ENCODE peak calls at places on chromosome 3, in ten cellular contexts. One of them, this sample, is unnamed.

GRCh38 chr3:67635257-67635656 is 19.2 kb downstream of the SUCLG2 start:
- DNase-seq in pancreas: no peak
- DNase-seq in activated T-helper 1 cell treated with anti-CD3 and anti-CD28 coated beads, Interleukin-2, amount 50 U/mL, for 16 hours: no peak
- DNase-seq in stimulated activated CD4-positive, alpha-beta T cell treated with anti-CD3 and anti-CD28 coated beads, Interleukin-1b, Interleukin-23, amount 100 ng/mL, for 24 hours: no peak
- DNase-seq in mesenteric fat pad: no peak
- DNase-seq in astrocyte: peak; percentile 87
- DNase-seq in cardiac fibroblast: peak; percentile 93
- DNase-seq in right cardiac atrium: no peak
- DNase-seq in activated CD4-positive, alpha-beta T cell treated with anti-CD3 and anti-CD28 coated beads, Interleukin-2, amount 50 U/mL, for 1 hour: no peak
- DNase-seq in activated T-helper 9 cell treated with anti-CD3 and anti-CD28 coated beads, Interleukin-2, amount 50 U/mL, for 16 hours: no peak
- DNase-seq in this sample: no peak

GRCh38 chr3:190252080-190252479 is 70.2 kb downstream of the CLDN1 start:
- DNase-seq in mesenteric fat pad: no peak
- DNase-seq in stimulated activated CD4-positive, alpha-beta T cell treated with anti-CD3 and anti-CD28 coated beads, Interleukin-1b, Interleukin-23, amount 100 ng/mL, for 24 hours: no peak
- DNase-seq in activated T-helper 1 cell treated with anti-CD3 and anti-CD28 coated beads, Interleukin-2, amount 50 U/mL, for 16 hours: no peak
- DNase-seq in pancreas: no peak
- DNase-seq in cardiac fibroblast: peak; percentile 88
- DNase-seq in astrocyte: peak; percentile 17
- DNase-seq in activated T-helper 9 cell treated with anti-CD3 and anti-CD28 coated beads, Interleukin-2, amount 50 U/mL, for 16 hours: no peak
- DNase-seq in activated CD4-positive, alpha-beta T cell treated with anti-CD3 and anti-CD28 coated beads, Interleukin-2, amount 50 U/mL, for 1 hour: no peak
- DNase-seq in right cardiac atrium: peak; percentile 13
- DNase-seq in this sample: no peak

GRCh38 chr3:152296382-152296781 is 27.7 kb downstream of the MBNL1 start:
- DNase-seq in activated CD4-positive, alpha-beta T cell treated with anti-CD3 and anti-CD28 coated beads, Interleukin-2, amount 50 U/mL, for 1 hour: no peak
- DNase-seq in activated T-helper 9 cell treated with anti-CD3 and anti-CD28 coated beads, Interleukin-2, amount 50 U/mL, for 16 hours: no peak
- DNase-seq in right cardiac atrium: no peak
- DNase-seq in pancreas: no peak
- DNase-seq in activated T-helper 1 cell treated with anti-CD3 and anti-CD28 coated beads, Interleukin-2, amount 50 U/mL, for 16 hours: no peak
- DNase-seq in cardiac fibroblast: no peak
- DNase-seq in mesenteric fat pad: no peak
- DNase-seq in astrocyte: no peak
- DNase-seq in stimulated activated CD4-positive, alpha-beta T cell treated with anti-CD3 and anti-CD28 coated beads, Interleukin-1b, Interleukin-23, amount 100 ng/mL, for 24 hours: no peak
- DNase-seq in this sample: no peak

GRCh38 chr3:126937533-126938432 is 45.1 kb upstream of the PLXNA1 start:
- DNase-seq in pancreas: no peak
- DNase-seq in right cardiac atrium: peak; percentile 38
- DNase-seq in cardiac fibroblast: no peak
- DNase-seq in mesenteric fat pad: no peak
- DNase-seq in activated CD4-positive, alpha-beta T cell treated with anti-CD3 and anti-CD28 coated beads, Interleukin-2, amount 50 U/mL, for 1 hour: no peak
- DNase-seq in activated T-helper 9 cell treated with anti-CD3 and anti-CD28 coated beads, Interleukin-2, amount 50 U/mL, for 16 hours: no peak
- DNase-seq in activated T-helper 1 cell treated with anti-CD3 and anti-CD28 coated beads, Interleukin-2, amount 50 U/mL, for 16 hours: no peak
- DNase-seq in astrocyte: no peak
- DNase-seq in stimulated activated CD4-positive, alpha-beta T cell treated with anti-CD3 and anti-CD28 coated beads, Interleukin-1b, Interleukin-23, amount 100 ng/mL, for 24 hours: no peak
- DNase-seq in this sample: no peak

GRCh38 chr3:133855772-133856171 is 39.9 kb downstream of the RAB6B start:
- DNase-seq in mesenteric fat pad: peak; percentile 26
- DNase-seq in stimulated activated CD4-positive, alpha-beta T cell treated with anti-CD3 and anti-CD28 coated beads, Interleukin-1b, Interleukin-23, amount 100 ng/mL, for 24 hours: no peak
- DNase-seq in cardiac fibroblast: peak; percentile 65
- DNase-seq in activated T-helper 1 cell treated with anti-CD3 and anti-CD28 coated beads, Interleukin-2, amount 50 U/mL, for 16 hours: no peak
- DNase-seq in astrocyte: no peak
- DNase-seq in right cardiac atrium: no peak
- DNase-seq in activated CD4-positive, alpha-beta T cell treated with anti-CD3 and anti-CD28 coated beads, Interleukin-2, amount 50 U/mL, for 1 hour: no peak
- DNase-seq in activated T-helper 9 cell treated with anti-CD3 and anti-CD28 coated beads, Interleukin-2, amount 50 U/mL, for 16 hours: no peak
- DNase-seq in pancreas: no peak
- DNase-seq in this sample: no peak

GRCh38 chr3:55897573-55898224 is 410.6 kb upstream of the WNT5A start:
- DNase-seq in right cardiac atrium: no peak
- DNase-seq in stimulated activated CD4-positive, alpha-beta T cell treated with anti-CD3 and anti-CD28 coated beads, Interleukin-1b, Interleukin-23, amount 100 ng/mL, for 24 hours: no peak
- DNase-seq in cardiac fibroblast: no peak
- DNase-seq in activated T-helper 1 cell treated with anti-CD3 and anti-CD28 coated beads, Interleukin-2, amount 50 U/mL, for 16 hours: no peak
- DNase-seq in mesenteric fat pad: no peak
- DNase-seq in activated T-helper 9 cell treated with anti-CD3 and anti-CD28 coated beads, Interleukin-2, amount 50 U/mL, for 16 hours: no peak
- DNase-seq in astrocyte: no peak
- DNase-seq in activated CD4-positive, alpha-beta T cell treated with anti-CD3 and anti-CD28 coated beads, Interleukin-2, amount 50 U/mL, for 1 hour: no peak
- DNase-seq in pancreas: no peak
- DNase-seq in this sample: no peak

GRCh38 chr3:168714609-168715240 is 619.0 kb upstream of the GOLIM4 start:
- DNase-seq in pancreas: no peak
- DNase-seq in activated T-helper 1 cell treated with anti-CD3 and anti-CD28 coated beads, Interleukin-2, amount 50 U/mL, for 16 hours: no peak
- DNase-seq in right cardiac atrium: no peak
- DNase-seq in activated CD4-positive, alpha-beta T cell treated with anti-CD3 and anti-CD28 coated beads, Interleukin-2, amount 50 U/mL, for 1 hour: no peak
- DNase-seq in cardiac fibroblast: no peak
- DNase-seq in astrocyte: no peak
- DNase-seq in stimulated activated CD4-positive, alpha-beta T cell treated with anti-CD3 and anti-CD28 coated beads, Interleukin-1b, Interleukin-23, amount 100 ng/mL, for 24 hours: no peak
- DNase-seq in activated T-helper 9 cell treated with anti-CD3 and anti-CD28 coated beads, Interleukin-2, amount 50 U/mL, for 16 hours: no peak
- DNase-seq in mesenteric fat pad: no peak
- DNase-seq in this sample: no peak

GRCh38 chr3:66416556-66417304 is 84.1 kb downstream of the LRIG1 start:
- DNase-seq in astrocyte: peak; percentile 74
- DNase-seq in right cardiac atrium: no peak
- DNase-seq in mesenteric fat pad: no peak
- DNase-seq in activated CD4-positive, alpha-beta T cell treated with anti-CD3 and anti-CD28 coated beads, Interleukin-2, amount 50 U/mL, for 1 hour: no peak
- DNase-seq in stimulated activated CD4-positive, alpha-beta T cell treated with anti-CD3 and anti-CD28 coated beads, Interleukin-1b, Interleukin-23, amount 100 ng/mL, for 24 hours: no peak
- DNase-seq in activated T-helper 1 cell treated with anti-CD3 and anti-CD28 coated beads, Interleukin-2, amount 50 U/mL, for 16 hours: no peak
- DNase-seq in activated T-helper 9 cell treated with anti-CD3 and anti-CD28 coated beads, Interleukin-2, amount 50 U/mL, for 16 hours: no peak
- DNase-seq in pancreas: no peak
- DNase-seq in cardiac fibroblast: no peak
- DNase-seq in this sample: no peak

GRCh38 chr3:28286595-28286994 is 45.2 kb downstream of the CMC1 start:
- DNase-seq in right cardiac atrium: no peak
- DNase-seq in activated T-helper 9 cell treated with anti-CD3 and anti-CD28 coated beads, Interleukin-2, amount 50 U/mL, for 16 hours: no peak
- DNase-seq in astrocyte: peak; percentile 12
- DNase-seq in activated T-helper 1 cell treated with anti-CD3 and anti-CD28 coated beads, Interleukin-2, amount 50 U/mL, for 16 hours: no peak
- DNase-seq in activated CD4-positive, alpha-beta T cell treated with anti-CD3 and anti-CD28 coated beads, Interleukin-2, amount 50 U/mL, for 1 hour: no peak
- DNase-seq in pancreas: no peak
- DNase-seq in cardiac fibroblast: peak; percentile 69
- DNase-seq in stimulated activated CD4-positive, alpha-beta T cell treated with anti-CD3 and anti-CD28 coated beads, Interleukin-1b, Interleukin-23, amount 100 ng/mL, for 24 hours: no peak
- DNase-seq in mesenteric fat pad: no peak
- DNase-seq in this sample: no peak

GRCh38 chr3:114565201-114565600 is 271.4 kb downstream of the TIGIT start:
- DNase-seq in stimulated activated CD4-positive, alpha-beta T cell treated with anti-CD3 and anti-CD28 coated beads, Interleukin-1b, Interleukin-23, amount 100 ng/mL, for 24 hours: no peak
- DNase-seq in pancreas: no peak
- DNase-seq in mesenteric fat pad: no peak
- DNase-seq in activated T-helper 9 cell treated with anti-CD3 and anti-CD28 coated beads, Interleukin-2, amount 50 U/mL, for 16 hours: no peak
- DNase-seq in activated T-helper 1 cell treated with anti-CD3 and anti-CD28 coated beads, Interleukin-2, amount 50 U/mL, for 16 hours: no peak
- DNase-seq in cardiac fibroblast: no peak
- DNase-seq in activated CD4-positive, alpha-beta T cell treated with anti-CD3 and anti-CD28 coated beads, Interleukin-2, amount 50 U/mL, for 1 hour: no peak
- DNase-seq in astrocyte: no peak
- DNase-seq in right cardiac atrium: peak; percentile 45
- DNase-seq in this sample: no peak

This sample was measured in occipital lobe.